ENCODE peak calls at places on chromosomes 3 and 15, in ten cellular contexts. One of them, this sample, is unnamed.

GRCh38 chr3:187016639-187017345 is 86.5 kb downstream of the ST6GAL1 start:
- DNase-seq in GM04504: no peak
- DNase-seq in activated T-cell treated with anti-CD3 and anti-CD28 coated beads for 1 hour: no peak
- DNase-seq in NCI-H2171 treated with DMSO at 0.1 percent for 48 hours: no peak
- DNase-seq in germinal center: peak
- DNase-seq in NCI-H226: peak
- DNase-seq in cardiac fibroblast: peak
- DNase-seq in MM.1S: no peak
- DNase-seq in mammary epithelial cell: peak
- DNase-seq in T-helper 9 cell: no peak
- DNase-seq in this sample: no peak

GRCh38 chr3:20916966-20917606 is 731.1 kb upstream of the SGO1 start:
- DNase-seq in GM04504: no peak
- DNase-seq in activated T-cell treated with anti-CD3 and anti-CD28 coated beads for 1 hour: no peak
- DNase-seq in NCI-H2171 treated with DMSO at 0.1 percent for 48 hours: peak
- DNase-seq in germinal center: no peak
- DNase-seq in NCI-H226: no peak
- DNase-seq in cardiac fibroblast: no peak
- DNase-seq in MM.1S: no peak
- DNase-seq in mammary epithelial cell: no peak
- DNase-seq in T-helper 9 cell: no peak
- DNase-seq in this sample: no peak

GRCh38 chr3:69283496-69283895 is 102.4 kb downstream of the FRMD4B start:
- DNase-seq in GM04504: no peak
- DNase-seq in activated T-cell treated with anti-CD3 and anti-CD28 coated beads for 1 hour: no peak
- DNase-seq in NCI-H2171 treated with DMSO at 0.1 percent for 48 hours: no peak
- DNase-seq in germinal center: no peak
- DNase-seq in NCI-H226: no peak
- DNase-seq in cardiac fibroblast: no peak
- DNase-seq in MM.1S: no peak
- DNase-seq in mammary epithelial cell: peak
- DNase-seq in T-helper 9 cell: no peak
- DNase-seq in this sample: no peak

GRCh38 chr3:190117995-190118394 is 2.7 kb downstream of the P3H2 start:
- DNase-seq in GM04504: no peak
- DNase-seq in activated T-cell treated with anti-CD3 and anti-CD28 coated beads for 1 hour: no peak
- DNase-seq in NCI-H2171 treated with DMSO at 0.1 percent for 48 hours: no peak
- DNase-seq in germinal center: no peak
- DNase-seq in NCI-H226: peak
- DNase-seq in cardiac fibroblast: no peak
- DNase-seq in MM.1S: no peak
- DNase-seq in mammary epithelial cell: no peak
- DNase-seq in T-helper 9 cell: no peak
- DNase-seq in this sample: no peak

GRCh38 chr3:149620291-149621020 is 37.4 kb downstream of the WWTR1 start:
- DNase-seq in GM04504: peak
- DNase-seq in activated T-cell treated with anti-CD3 and anti-CD28 coated beads for 1 hour: no peak
- DNase-seq in NCI-H2171 treated with DMSO at 0.1 percent for 48 hours: no peak
- DNase-seq in germinal center: no peak
- DNase-seq in NCI-H226: peak
- DNase-seq in cardiac fibroblast: peak
- DNase-seq in MM.1S: no peak
- DNase-seq in mammary epithelial cell: peak
- DNase-seq in T-helper 9 cell: no peak
- DNase-seq in this sample: no peak

GRCh38 chr3:42013652-42014442 is 51.9 kb upstream of the ULK4 start:
- DNase-seq in GM04504: no peak
- DNase-seq in activated T-cell treated with anti-CD3 and anti-CD28 coated beads for 1 hour: peak
- DNase-seq in NCI-H2171 treated with DMSO at 0.1 percent for 48 hours: no peak
- DNase-seq in germinal center: peak
- DNase-seq in NCI-H226: no peak
- DNase-seq in cardiac fibroblast: peak
- DNase-seq in MM.1S: peak
- DNase-seq in mammary epithelial cell: no peak
- DNase-seq in T-helper 9 cell: peak
- DNase-seq in this sample: no peak

GRCh38 chr3:195072916-195073564 is 197.9 kb downstream of the XXYLT1 start:
- DNase-seq in GM04504: no peak
- DNase-seq in activated T-cell treated with anti-CD3 and anti-CD28 coated beads for 1 hour: no peak
- DNase-seq in NCI-H2171 treated with DMSO at 0.1 percent for 48 hours: no peak
- DNase-seq in germinal center: no peak
- DNase-seq in NCI-H226: no peak
- DNase-seq in cardiac fibroblast: no peak
- DNase-seq in MM.1S: no peak
- DNase-seq in mammary epithelial cell: no peak
- DNase-seq in T-helper 9 cell: no peak
- DNase-seq in this sample: no peak

GRCh38 chr15:66770518-66771350 is 68.7 kb downstream of the SMAD6 start:
- DNase-seq in GM04504: no peak
- DNase-seq in activated T-cell treated with anti-CD3 and anti-CD28 coated beads for 1 hour: no peak
- DNase-seq in NCI-H2171 treated with DMSO at 0.1 percent for 48 hours: no peak
- DNase-seq in germinal center: no peak
- DNase-seq in NCI-H226: no peak
- DNase-seq in cardiac fibroblast: no peak
- DNase-seq in MM.1S: no peak
- DNase-seq in mammary epithelial cell: no peak
- DNase-seq in T-helper 9 cell: no peak
- DNase-seq in this sample: no peak

GRCh38 chr15:45221967-45222366 is 30.1 kb upstream of the SLC28A2 start:
- DNase-seq in GM04504: no peak
- DNase-seq in activated T-cell treated with anti-CD3 and anti-CD28 coated beads for 1 hour: no peak
- DNase-seq in NCI-H2171 treated with DMSO at 0.1 percent for 48 hours: no peak
- DNase-seq in germinal center: no peak
- DNase-seq in NCI-H226: no peak
- DNase-seq in cardiac fibroblast: no peak
- DNase-seq in MM.1S: no peak
- DNase-seq in mammary epithelial cell: no peak
- DNase-seq in T-helper 9 cell: no peak
- DNase-seq in this sample: no peak

GRCh38 chr3:16828815-16829214 is 55.9 kb upstream of the PLCL2 start:
- DNase-seq in GM04504: peak
- DNase-seq in activated T-cell treated with anti-CD3 and anti-CD28 coated beads for 1 hour: peak
- DNase-seq in NCI-H2171 treated with DMSO at 0.1 percent for 48 hours: no peak
- DNase-seq in germinal center: peak
- DNase-seq in NCI-H226: peak
- DNase-seq in cardiac fibroblast: peak
- DNase-seq in MM.1S: peak
- DNase-seq in mammary epithelial cell: peak
- DNase-seq in T-helper 9 cell: peak
- DNase-seq in this sample: peak

This sample was measured in naive thymus-derived CD8-positive, alpha-beta T cell.